ENCODE peak calls at places on chromosomes 5 and 9, in ten cellular contexts. One of them, this sample, is unnamed.

GRCh38 chr5:151739395-151739794 is 19.0 kb downstream of the ATOX1 start:
- DNase-seq in transverse colon: no peak
- DNase-seq in IMR-90: no peak
- DNase-seq in prostate gland: no peak
- DNase-seq in GM12891: no peak
- DNase-seq in adrenal gland: no peak
- DNase-seq in HCT116: no peak
- DNase-seq in lower leg skin: no peak
- DNase-seq in suprapubic skin: no peak
- DNase-seq in H1: no peak
- DNase-seq in this sample: no peak

GRCh38 chr5:109692011-109692410 is 2.3 kb downstream of the MAN2A1 start:
- DNase-seq in transverse colon: no peak
- DNase-seq in IMR-90: peak; percentile 64
- DNase-seq in prostate gland: no peak
- DNase-seq in GM12891: no peak
- DNase-seq in adrenal gland: no peak
- DNase-seq in HCT116: no peak
- DNase-seq in lower leg skin: no peak
- DNase-seq in suprapubic skin: no peak
- DNase-seq in H1: no peak
- DNase-seq in this sample: no peak

GRCh38 chr5:137122075-137122474 is 377.1 kb downstream of the SPOCK1 start:
- DNase-seq in transverse colon: no peak
- DNase-seq in IMR-90: peak; percentile 34
- DNase-seq in prostate gland: no peak
- DNase-seq in GM12891: no peak
- DNase-seq in adrenal gland: no peak
- DNase-seq in HCT116: no peak
- DNase-seq in lower leg skin: no peak
- DNase-seq in suprapubic skin: no peak
- DNase-seq in H1: no peak
- DNase-seq in this sample: no peak

GRCh38 chr5:121189569-121190305 is 661.9 kb upstream of the FTMT start:
- DNase-seq in transverse colon: no peak
- DNase-seq in IMR-90: peak; percentile 50
- DNase-seq in prostate gland: no peak
- DNase-seq in GM12891: no peak
- DNase-seq in adrenal gland: peak; percentile 16
- DNase-seq in HCT116: no peak
- DNase-seq in lower leg skin: no peak
- DNase-seq in suprapubic skin: no peak
- DNase-seq in H1: no peak
- DNase-seq in this sample: no peak

GRCh38 chr5:19920761-19921160 is 67.2 kb downstream of the CDH18 start:
- DNase-seq in transverse colon: no peak
- DNase-seq in IMR-90: peak; percentile 63
- DNase-seq in prostate gland: no peak
- DNase-seq in GM12891: no peak
- DNase-seq in adrenal gland: no peak
- DNase-seq in HCT116: no peak
- DNase-seq in lower leg skin: no peak
- DNase-seq in suprapubic skin: no peak
- DNase-seq in H1: no peak
- DNase-seq in this sample: no peak

GRCh38 chr5:132497488-132497997 is 7.0 kb upstream of the IRF1 start:
- DNase-seq in transverse colon: peak; percentile 55
- DNase-seq in IMR-90: peak; percentile 95
- DNase-seq in prostate gland: peak; percentile 28
- DNase-seq in GM12891: no peak
- DNase-seq in adrenal gland: peak; percentile 75
- DNase-seq in HCT116: no peak
- DNase-seq in lower leg skin: peak; percentile 91
- DNase-seq in suprapubic skin: peak; percentile 87
- DNase-seq in H1: no peak
- DNase-seq in this sample: peak; percentile 91

GRCh38 chr9:95063300-95063699 is 254.2 kb downstream of the FANCC start:
- DNase-seq in transverse colon: no peak
- DNase-seq in IMR-90: no peak
- DNase-seq in prostate gland: no peak
- DNase-seq in GM12891: no peak
- DNase-seq in adrenal gland: no peak
- DNase-seq in HCT116: no peak
- DNase-seq in lower leg skin: no peak
- DNase-seq in suprapubic skin: no peak
- DNase-seq in H1: no peak
- DNase-seq in this sample: no peak

GRCh38 chr9:40928803-40929487 is 199.5 kb downstream of the FOXD4L6 start:
- DNase-seq in transverse colon: no peak
- DNase-seq in IMR-90: no peak
- DNase-seq in prostate gland: no peak
- DNase-seq in GM12891: no peak
- DNase-seq in adrenal gland: no peak
- DNase-seq in HCT116: no peak
- DNase-seq in lower leg skin: no peak
- DNase-seq in suprapubic skin: no peak
- DNase-seq in H1: no peak
- DNase-seq in this sample: no peak

GRCh38 chr5:141618030-141618803 is 583 bp downstream of the DIAPH1 start:
- DNase-seq in transverse colon: peak; percentile 71
- DNase-seq in IMR-90: peak; percentile 13
- DNase-seq in prostate gland: peak; percentile 60
- DNase-seq in GM12891: no peak
- DNase-seq in adrenal gland: peak; percentile 67
- DNase-seq in HCT116: peak; percentile 70
- DNase-seq in lower leg skin: peak; percentile 90
- DNase-seq in suprapubic skin: no peak
- DNase-seq in H1: no peak
- DNase-seq in this sample: peak; percentile 41

GRCh38 chr9:133050781-133051180 is 11.0 kb upstream of the CEL start:
- DNase-seq in transverse colon: peak; percentile 81
- DNase-seq in IMR-90: no peak
- DNase-seq in prostate gland: no peak
- DNase-seq in GM12891: no peak
- DNase-seq in adrenal gland: no peak
- DNase-seq in HCT116: no peak
- DNase-seq in lower leg skin: no peak
- DNase-seq in suprapubic skin: no peak
- DNase-seq in H1: no peak
- DNase-seq in this sample: no peak

GRCh38 chr5:42784132-42784531 is 27.5 kb downstream of the CCDC152 start:
- DNase-seq in transverse colon: no peak
- DNase-seq in IMR-90: no peak
- DNase-seq in prostate gland: no peak
- DNase-seq in GM12891: no peak
- DNase-seq in adrenal gland: no peak
- DNase-seq in HCT116: no peak
- DNase-seq in lower leg skin: no peak
- DNase-seq in suprapubic skin: no peak
- DNase-seq in H1: no peak
- DNase-seq in this sample: no peak

GRCh38 chr5:12023614-12024241 is 119.5 kb upstream of the CTNND2 start:
- DNase-seq in transverse colon: no peak
- DNase-seq in IMR-90: peak; percentile 27
- DNase-seq in prostate gland: no peak
- DNase-seq in GM12891: no peak
- DNase-seq in adrenal gland: no peak
- DNase-seq in HCT116: no peak
- DNase-seq in lower leg skin: no peak
- DNase-seq in suprapubic skin: no peak
- DNase-seq in H1: no peak
- DNase-seq in this sample: no peak

GRCh38 chr9:137082222-137082924 is 4.4 kb upstream of the MAN1B1 start:
- DNase-seq in transverse colon: no peak
- DNase-seq in IMR-90: no peak
- DNase-seq in prostate gland: no peak
- DNase-seq in GM12891: no peak
- DNase-seq in adrenal gland: no peak
- DNase-seq in HCT116: no peak
- DNase-seq in lower leg skin: no peak
- DNase-seq in suprapubic skin: no peak
- DNase-seq in H1: no peak
- DNase-seq in this sample: no peak
- TF ChIP-seq POLR2A in transverse colon: no peak
- TF ChIP-seq POLR2A in IMR-90: no peak
- TF ChIP-seq POLR2A in prostate gland: no peak
- TF ChIP-seq POLR2A in GM12891: no peak
- TF ChIP-seq POLR2A in adrenal gland: no peak
- TF ChIP-seq POLR2A in HCT116: no peak
- TF ChIP-seq POLR2A in lower leg skin: no peak
- TF ChIP-seq POLR2A in suprapubic skin: no peak
- TF ChIP-seq POLR2A in H1: no peak
- TF ChIP-seq POLR2A in this sample: no peak

GRCh38 chr9:124353166-124353768 is 62.0 kb downstream of the PSMB7 start:
- DNase-seq in transverse colon: no peak
- DNase-seq in IMR-90: no peak
- DNase-seq in prostate gland: no peak
- DNase-seq in GM12891: no peak
- DNase-seq in adrenal gland: peak; percentile 5
- DNase-seq in HCT116: no peak
- DNase-seq in lower leg skin: no peak
- DNase-seq in suprapubic skin: peak; percentile 27
- DNase-seq in H1: no peak
- DNase-seq in this sample: no peak
- TF ChIP-seq POLR2A in transverse colon: no peak
- TF ChIP-seq POLR2A in IMR-90: no peak
- TF ChIP-seq POLR2A in prostate gland: no peak
- TF ChIP-seq POLR2A in GM12891: no peak
- TF ChIP-seq POLR2A in adrenal gland: no peak
- TF ChIP-seq POLR2A in HCT116: no peak
- TF ChIP-seq POLR2A in lower leg skin: no peak
- TF ChIP-seq POLR2A in suprapubic skin: no peak
- TF ChIP-seq POLR2A in H1: no peak
- TF ChIP-seq POLR2A in this sample: no peak

GRCh38 chr5:118990582-118990981 is 2.2 kb upstream of the DTWD2 start:
- DNase-seq in transverse colon: no peak
- DNase-seq in IMR-90: no peak
- DNase-seq in prostate gland: no peak
- DNase-seq in GM12891: no peak
- DNase-seq in adrenal gland: no peak
- DNase-seq in HCT116: no peak
- DNase-seq in lower leg skin: no peak
- DNase-seq in suprapubic skin: no peak
- DNase-seq in H1: no peak
- DNase-seq in this sample: no peak

GRCh38 chr5:118989816-118990215 is 1.5 kb upstream of the DTWD2 start:
- DNase-seq in transverse colon: no peak
- DNase-seq in IMR-90: no peak
- DNase-seq in prostate gland: no peak
- DNase-seq in GM12891: no peak
- DNase-seq in adrenal gland: no peak
- DNase-seq in HCT116: no peak
- DNase-seq in lower leg skin: no peak
- DNase-seq in suprapubic skin: no peak
- DNase-seq in H1: no peak
- DNase-seq in this sample: no peak

GRCh38 chr5:118984602-118985001 is 3.7 kb downstream of the DTWD2 start:
- DNase-seq in transverse colon: no peak
- DNase-seq in IMR-90: peak; percentile 65
- DNase-seq in prostate gland: no peak
- DNase-seq in GM12891: no peak
- DNase-seq in adrenal gland: no peak
- DNase-seq in HCT116: no peak
- DNase-seq in lower leg skin: no peak
- DNase-seq in suprapubic skin: no peak
- DNase-seq in H1: no peak
- DNase-seq in this sample: no peak

DNA sequence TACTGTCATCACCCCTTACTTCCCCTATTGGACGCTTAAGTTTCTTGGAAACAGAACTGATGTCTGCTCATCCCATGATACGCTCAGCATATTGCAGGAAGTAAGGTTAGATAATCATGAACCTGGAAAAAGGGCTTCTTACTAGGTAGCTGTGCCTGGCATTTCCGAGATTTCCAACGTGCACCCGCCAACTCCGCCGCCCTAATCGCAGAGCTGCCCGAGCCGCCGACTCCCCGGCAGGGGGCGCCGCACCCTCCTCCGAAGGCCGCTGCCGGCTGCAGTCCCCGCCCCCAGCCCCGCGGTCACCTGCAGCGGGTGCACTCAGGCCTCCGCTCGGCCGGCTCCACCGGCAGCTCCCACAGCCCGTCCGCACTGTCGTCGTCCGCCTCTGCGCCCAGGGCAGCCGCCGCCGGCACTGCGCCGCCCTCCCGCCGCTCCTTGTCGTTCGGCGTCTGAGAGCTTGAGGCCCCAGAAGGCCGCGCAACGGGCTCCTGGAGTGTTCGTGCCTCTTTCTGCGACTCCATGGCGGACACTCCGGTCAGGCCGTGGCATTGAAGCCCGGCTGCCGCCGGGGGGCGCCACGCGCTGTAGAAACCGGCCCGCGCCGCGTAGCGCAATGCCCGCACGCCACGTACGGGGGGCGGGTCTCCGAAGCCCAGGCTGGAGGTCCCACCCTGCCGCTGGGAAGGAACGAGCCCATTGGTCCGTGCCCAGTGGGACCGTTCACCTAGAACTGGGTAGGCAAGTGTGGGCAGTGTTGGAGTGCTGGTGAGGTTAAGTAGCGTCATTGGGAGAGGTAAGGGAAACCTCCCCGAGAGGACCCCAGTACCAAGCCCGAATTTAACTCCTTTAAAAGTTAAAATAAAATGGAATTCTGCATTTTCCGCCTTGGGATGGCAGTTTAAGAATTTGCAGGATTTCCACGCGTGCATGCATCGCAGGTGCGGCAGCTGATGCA is at the start of gene DTWD2:
- DNase-seq in transverse colon: peak; percentile 96
- DNase-seq in IMR-90: peak; percentile 88
- DNase-seq in prostate gland: peak; percentile 90
- DNase-seq in GM12891: peak; percentile 88
- DNase-seq in adrenal gland: peak; percentile 91
- DNase-seq in HCT116: peak; percentile 89
- DNase-seq in lower leg skin: peak; percentile 97
- DNase-seq in suprapubic skin: peak; percentile 93
- DNase-seq in H1: peak; percentile 92
- DNase-seq in this sample: peak; percentile 87
- TF ChIP-seq POLR2A in transverse colon: peak; percentile 62
- TF ChIP-seq POLR2A in IMR-90: no peak
- TF ChIP-seq POLR2A in prostate gland: peak; percentile 26
- TF ChIP-seq POLR2A in GM12891: peak; percentile 24
- TF ChIP-seq POLR2A in adrenal gland: peak; percentile 67
- TF ChIP-seq POLR2A in HCT116: peak; percentile 66
- TF ChIP-seq POLR2A in lower leg skin: no peak
- TF ChIP-seq POLR2A in suprapubic skin: no peak
- TF ChIP-seq POLR2A in H1: peak; percentile 89
- TF ChIP-seq POLR2A in this sample: peak; percentile 57

DNA sequence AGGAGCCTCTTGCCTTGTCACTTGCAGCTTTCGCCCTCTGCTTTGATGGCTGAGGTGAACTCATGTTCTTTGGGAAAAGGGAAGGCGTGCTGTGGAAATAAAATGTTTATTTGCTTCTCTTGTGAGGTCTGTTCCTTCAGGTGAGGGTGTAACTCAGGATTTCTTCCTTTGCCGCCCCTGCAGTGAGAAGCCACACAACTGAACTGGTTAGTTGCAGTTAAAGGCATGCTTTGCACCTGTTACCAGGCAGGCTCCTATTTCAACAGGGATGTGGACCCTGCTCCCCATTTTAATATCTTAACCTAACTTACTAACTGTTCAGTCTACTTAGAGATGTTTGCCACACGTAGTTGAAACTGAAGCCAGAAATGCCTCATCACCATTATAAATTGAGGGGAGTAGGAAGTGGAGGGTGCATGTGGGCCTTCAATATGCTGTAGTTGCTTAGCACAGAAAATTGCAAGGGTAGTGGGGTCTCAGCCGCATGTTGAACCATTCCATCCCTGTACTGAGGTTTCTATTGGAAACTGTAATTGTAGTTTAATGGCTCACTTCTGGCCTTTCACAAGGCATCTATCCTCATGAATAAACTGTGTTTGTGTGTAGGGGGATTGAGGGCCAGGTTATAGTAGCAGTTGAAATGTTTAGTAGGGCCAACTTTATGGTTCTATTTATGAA is 7.9 kb downstream of the RACK1 start:
- DNase-seq in transverse colon: no peak
- DNase-seq in IMR-90: no peak
- DNase-seq in prostate gland: no peak
- DNase-seq in GM12891: no peak
- DNase-seq in adrenal gland: no peak
- DNase-seq in HCT116: no peak
- DNase-seq in lower leg skin: peak; percentile 58
- DNase-seq in suprapubic skin: no peak
- DNase-seq in H1: no peak
- DNase-seq in this sample: no peak
- TF ChIP-seq POLR2A in transverse colon: no peak
- TF ChIP-seq POLR2A in IMR-90: peak; percentile 52
- TF ChIP-seq POLR2A in prostate gland: no peak
- TF ChIP-seq POLR2A in GM12891: peak; percentile 81
- TF ChIP-seq POLR2A in adrenal gland: no peak
- TF ChIP-seq POLR2A in HCT116: peak; percentile 38
- TF ChIP-seq POLR2A in lower leg skin: no peak
- TF ChIP-seq POLR2A in suprapubic skin: no peak
- TF ChIP-seq POLR2A in H1: peak; percentile 85
- TF ChIP-seq POLR2A in this sample: no peak

This sample was measured in H54.